ENCODE peak calls at places on chromosomes 6 and 20, in eight cellular contexts. One of them, this sample, is unnamed.

GRCh38 chr6:166511316-166511715 is 75.2 kb downstream of the RAMACL start:
- DNase-seq in sigmoid colon: no peak
- DNase-seq in HFF-Myc: no peak
- DNase-seq in astrocyte of the spinal cord: no peak
- DNase-seq in fibroblast of lung: no peak
- DNase-seq in CD8-positive, alpha-beta T cell: no peak
- DNase-seq in GM23338: no peak
- DNase-seq in fibroblast of the aortic adventitia: no peak
- DNase-seq in this sample: no peak

GRCh38 chr6:75524322-75524972 is 30.8 kb upstream of the FILIP1 start:
- DNase-seq in fibroblast of the aortic adventitia: peak
- DNase-seq in sigmoid colon: no peak
- DNase-seq in GM23338: peak
- DNase-seq in astrocyte of the spinal cord: peak
- DNase-seq in fibroblast of lung: peak
- DNase-seq in CD8-positive, alpha-beta T cell: no peak
- DNase-seq in HFF-Myc: peak
- DNase-seq in this sample: peak

GRCh38 chr6:79984261-79984660 is 20.2 kb upstream of the TTK start:
- DNase-seq in sigmoid colon: no peak
- DNase-seq in GM23338: peak
- DNase-seq in fibroblast of lung: peak
- DNase-seq in fibroblast of the aortic adventitia: peak
- DNase-seq in astrocyte of the spinal cord: peak
- DNase-seq in HFF-Myc: peak
- DNase-seq in CD8-positive, alpha-beta T cell: no peak
- DNase-seq in this sample: peak

GRCh38 chr20:50681359-50682064 is 9.8 kb downstream of the RIPOR3 start:
- DNase-seq in HFF-Myc: no peak
- DNase-seq in fibroblast of the aortic adventitia: no peak
- DNase-seq in fibroblast of lung: no peak
- DNase-seq in sigmoid colon: no peak
- DNase-seq in CD8-positive, alpha-beta T cell: no peak
- DNase-seq in GM23338: no peak
- DNase-seq in astrocyte of the spinal cord: no peak
- DNase-seq in this sample: no peak

GRCh38 chr20:373171-373890 is 7.2 kb upstream of the TRIB3 start:
- DNase-seq in astrocyte of the spinal cord: peak
- DNase-seq in fibroblast of lung: peak
- DNase-seq in HFF-Myc: peak
- DNase-seq in CD8-positive, alpha-beta T cell: no peak
- DNase-seq in GM23338: peak
- DNase-seq in sigmoid colon: no peak
- DNase-seq in fibroblast of the aortic adventitia: peak
- DNase-seq in this sample: peak

GRCh38 chr20:24694727-24695528 is 225.5 kb downstream of the SYNDIG1 start:
- DNase-seq in GM23338: no peak
- DNase-seq in CD8-positive, alpha-beta T cell: peak
- DNase-seq in astrocyte of the spinal cord: no peak
- DNase-seq in fibroblast of lung: no peak
- DNase-seq in HFF-Myc: no peak
- DNase-seq in sigmoid colon: peak
- DNase-seq in fibroblast of the aortic adventitia: no peak
- DNase-seq in this sample: no peak

GRCh38 chr6:42368156-42368555 is 83.6 kb downstream of the TRERF1 start:
- DNase-seq in HFF-Myc: no peak
- DNase-seq in GM23338: no peak
- DNase-seq in fibroblast of lung: no peak
- DNase-seq in sigmoid colon: no peak
- DNase-seq in astrocyte of the spinal cord: no peak
- DNase-seq in fibroblast of the aortic adventitia: no peak
- DNase-seq in CD8-positive, alpha-beta T cell: peak
- DNase-seq in this sample: no peak

GRCh38 chr6:158560787-158561246 is 926 bp downstream of the TMEM181 start:
- DNase-seq in astrocyte of the spinal cord: no peak
- DNase-seq in sigmoid colon: no peak
- DNase-seq in GM23338: peak
- DNase-seq in fibroblast of the aortic adventitia: peak
- DNase-seq in HFF-Myc: no peak
- DNase-seq in CD8-positive, alpha-beta T cell: no peak
- DNase-seq in fibroblast of lung: peak
- DNase-seq in this sample: peak

GRCh38 chr6:167350731-167351655 is 26.1 kb downstream of the TTLL2 start:
- DNase-seq in fibroblast of the aortic adventitia: peak
- DNase-seq in fibroblast of lung: peak
- DNase-seq in HFF-Myc: peak
- DNase-seq in GM23338: peak
- DNase-seq in sigmoid colon: peak
- DNase-seq in CD8-positive, alpha-beta T cell: peak
- DNase-seq in astrocyte of the spinal cord: peak
- DNase-seq in this sample: peak

GRCh38 chr6:108113557-108114519 is 39.3 kb upstream of the OSTM1 start:
- DNase-seq in sigmoid colon: no peak
- DNase-seq in CD8-positive, alpha-beta T cell: no peak
- DNase-seq in HFF-Myc: no peak
- DNase-seq in fibroblast of the aortic adventitia: peak
- DNase-seq in astrocyte of the spinal cord: peak
- DNase-seq in GM23338: peak
- DNase-seq in fibroblast of lung: peak
- DNase-seq in this sample: peak

GRCh38 chr20:55953201-55953600 is 52.1 kb downstream of the CBLN4 start:
- DNase-seq in CD8-positive, alpha-beta T cell: no peak
- DNase-seq in HFF-Myc: no peak
- DNase-seq in sigmoid colon: no peak
- DNase-seq in fibroblast of lung: no peak
- DNase-seq in astrocyte of the spinal cord: no peak
- DNase-seq in fibroblast of the aortic adventitia: no peak
- DNase-seq in GM23338: no peak
- DNase-seq in this sample: peak

GRCh38 chr20:5077761-5078387 is 41.9 kb downstream of the PCNA start:
- DNase-seq in HFF-Myc: no peak
- DNase-seq in GM23338: no peak
- DNase-seq in fibroblast of lung: no peak
- DNase-seq in CD8-positive, alpha-beta T cell: peak
- DNase-seq in fibroblast of the aortic adventitia: peak
- DNase-seq in astrocyte of the spinal cord: no peak
- DNase-seq in sigmoid colon: no peak
- DNase-seq in this sample: no peak

GRCh38 chr6:113630738-113631535 is 226.2 kb upstream of the MARCKS start:
- DNase-seq in astrocyte of the spinal cord: peak
- DNase-seq in fibroblast of lung: peak
- DNase-seq in fibroblast of the aortic adventitia: peak
- DNase-seq in sigmoid colon: no peak
- DNase-seq in GM23338: no peak
- DNase-seq in CD8-positive, alpha-beta T cell: no peak
- DNase-seq in HFF-Myc: no peak
- DNase-seq in this sample: peak

GRCh38 chr6:149913542-149914240 is 9.2 kb downstream of the RAET1G start:
- DNase-seq in astrocyte of the spinal cord: no peak
- DNase-seq in HFF-Myc: no peak
- DNase-seq in fibroblast of the aortic adventitia: no peak
- DNase-seq in CD8-positive, alpha-beta T cell: no peak
- DNase-seq in sigmoid colon: no peak
- DNase-seq in GM23338: no peak
- DNase-seq in fibroblast of lung: no peak
- DNase-seq in this sample: no peak

GRCh38 chr20:32411955-32412706 is 54.0 kb downstream of the ASXL1 start:
- DNase-seq in sigmoid colon: no peak
- DNase-seq in fibroblast of lung: no peak
- DNase-seq in GM23338: no peak
- DNase-seq in HFF-Myc: no peak
- DNase-seq in astrocyte of the spinal cord: no peak
- DNase-seq in CD8-positive, alpha-beta T cell: no peak
- DNase-seq in fibroblast of the aortic adventitia: no peak
- DNase-seq in this sample: no peak

GRCh38 chr20:45306431-45306982 is at the start of gene RBPJL:
- DNase-seq in sigmoid colon: no peak
- DNase-seq in astrocyte of the spinal cord: no peak
- DNase-seq in GM23338: peak
- DNase-seq in fibroblast of lung: no peak
- DNase-seq in HFF-Myc: no peak
- DNase-seq in CD8-positive, alpha-beta T cell: peak
- DNase-seq in fibroblast of the aortic adventitia: no peak
- DNase-seq in this sample: no peak

GRCh38 chr20:2470051-2470431 is 548 bp downstream of the SNRPB start:
- DNase-seq in CD8-positive, alpha-beta T cell: peak
- DNase-seq in sigmoid colon: no peak
- DNase-seq in fibroblast of lung: peak
- DNase-seq in astrocyte of the spinal cord: peak
- DNase-seq in HFF-Myc: no peak
- DNase-seq in GM23338: peak
- DNase-seq in fibroblast of the aortic adventitia: peak
- DNase-seq in this sample: peak

GRCh38 chr6:19824058-19824807 is 12.9 kb upstream of the ID4 start:
- DNase-seq in astrocyte of the spinal cord: no peak
- DNase-seq in fibroblast of lung: no peak
- DNase-seq in CD8-positive, alpha-beta T cell: no peak
- DNase-seq in sigmoid colon: peak
- DNase-seq in HFF-Myc: no peak
- DNase-seq in fibroblast of the aortic adventitia: peak
- DNase-seq in GM23338: no peak
- DNase-seq in this sample: no peak

GRCh38 chr6:38443750-38444149 is 196.0 kb downstream of the BTBD9 start:
- DNase-seq in CD8-positive, alpha-beta T cell: no peak
- DNase-seq in HFF-Myc: no peak
- DNase-seq in sigmoid colon: no peak
- DNase-seq in GM23338: no peak
- DNase-seq in fibroblast of lung: peak
- DNase-seq in fibroblast of the aortic adventitia: no peak
- DNase-seq in astrocyte of the spinal cord: no peak
- DNase-seq in this sample: no peak

GRCh38 chr6:38174315-38174714 is 354.8 kb downstream of the ZFAND3 start:
- DNase-seq in GM23338: no peak
- DNase-seq in CD8-positive, alpha-beta T cell: no peak
- DNase-seq in fibroblast of the aortic adventitia: no peak
- DNase-seq in astrocyte of the spinal cord: no peak
- DNase-seq in HFF-Myc: no peak
- DNase-seq in sigmoid colon: no peak
- DNase-seq in fibroblast of lung: no peak
- DNase-seq in this sample: no peak

GRCh38 chr20:401682-402495 is 6.2 kb upstream of the RBCK1 start:
- DNase-seq in fibroblast of lung: peak
- DNase-seq in fibroblast of the aortic adventitia: peak
- DNase-seq in sigmoid colon: no peak
- DNase-seq in CD8-positive, alpha-beta T cell: no peak
- DNase-seq in astrocyte of the spinal cord: peak
- DNase-seq in HFF-Myc: no peak
- DNase-seq in GM23338: no peak
- DNase-seq in this sample: peak

DNA sequence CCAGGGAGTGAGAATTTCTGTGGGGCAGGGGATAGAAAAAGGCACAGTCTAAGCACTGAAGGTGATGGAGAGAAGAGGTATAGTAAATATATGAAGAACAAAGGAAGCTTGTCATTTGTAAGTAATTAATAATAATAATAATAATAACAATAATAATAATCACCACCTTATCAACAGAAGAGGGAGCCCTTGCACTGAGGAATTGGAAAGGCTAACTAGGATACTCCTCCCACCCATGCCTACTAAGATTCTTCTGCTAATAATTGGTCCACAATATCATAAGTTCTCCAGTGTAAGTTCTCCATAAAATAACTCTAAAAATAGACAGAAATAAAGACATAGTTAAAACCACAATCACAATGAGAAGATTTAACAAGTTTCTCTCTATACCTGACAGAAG is 912 bp upstream of the OR12D3 start:
- DNase-seq in GM23338: peak
- DNase-seq in sigmoid colon: no peak
- DNase-seq in fibroblast of lung: no peak
- DNase-seq in fibroblast of the aortic adventitia: no peak
- DNase-seq in astrocyte of the spinal cord: no peak
- DNase-seq in CD8-positive, alpha-beta T cell: no peak
- DNase-seq in HFF-Myc: no peak
- DNase-seq in this sample: peak
- TF ChIP-seq CTCF in GM23338: peak
- TF ChIP-seq CTCF in sigmoid colon: no peak
- TF ChIP-seq CTCF in fibroblast of lung: no peak
- TF ChIP-seq CTCF in fibroblast of the aortic adventitia: no peak
- TF ChIP-seq CTCF in astrocyte of the spinal cord: no peak
- TF ChIP-seq CTCF in CD8-positive, alpha-beta T cell: no peak
- TF ChIP-seq CTCF in HFF-Myc: no peak
- TF ChIP-seq CTCF in this sample: no peak

DNA sequence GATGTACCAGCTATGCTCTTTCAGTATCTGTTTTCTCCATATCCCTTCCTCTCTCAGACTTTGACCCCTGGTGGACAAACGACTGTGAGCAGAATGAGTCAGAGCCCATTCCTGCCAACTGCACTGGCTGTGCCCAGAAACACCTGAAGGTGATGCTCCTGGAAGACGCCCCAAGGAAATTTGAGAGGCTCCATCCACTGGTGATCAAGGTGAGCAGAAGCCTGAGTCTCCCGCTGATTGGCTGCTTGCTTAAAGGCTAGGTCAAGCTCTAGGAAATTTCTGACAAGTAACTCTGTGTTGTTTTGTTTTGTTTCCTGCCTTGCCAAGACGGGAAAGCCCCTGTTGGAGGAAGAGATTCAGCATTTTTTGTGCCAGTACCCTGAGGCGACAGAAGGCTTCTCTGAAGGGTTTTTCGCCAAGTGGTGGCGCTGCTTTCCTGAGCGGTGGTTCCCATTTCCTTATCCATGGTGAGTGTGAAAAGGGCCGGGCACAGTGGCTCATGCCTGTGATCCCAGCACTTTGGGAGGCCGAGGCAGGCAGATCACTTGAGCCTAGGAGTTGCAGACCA is 28.6 kb downstream of the C6orf89 start:
- DNase-seq in HFF-Myc: no peak
- DNase-seq in GM23338: peak
- DNase-seq in fibroblast of lung: peak
- DNase-seq in sigmoid colon: no peak
- DNase-seq in CD8-positive, alpha-beta T cell: no peak
- DNase-seq in astrocyte of the spinal cord: peak
- DNase-seq in fibroblast of the aortic adventitia: peak
- DNase-seq in this sample: peak
- TF ChIP-seq CTCF in HFF-Myc: peak
- TF ChIP-seq CTCF in GM23338: peak
- TF ChIP-seq CTCF in fibroblast of lung: peak
- TF ChIP-seq CTCF in sigmoid colon: no peak
- TF ChIP-seq CTCF in CD8-positive, alpha-beta T cell: no peak
- TF ChIP-seq CTCF in astrocyte of the spinal cord: peak
- TF ChIP-seq CTCF in fibroblast of the aortic adventitia: peak
- TF ChIP-seq CTCF in this sample: peak

GRCh38 chr6:45419574-45420082 is 41.9 kb upstream of the SUPT3H start:
- DNase-seq in astrocyte of the spinal cord: peak
- DNase-seq in CD8-positive, alpha-beta T cell: peak
- DNase-seq in GM23338: peak
- DNase-seq in fibroblast of the aortic adventitia: no peak
- DNase-seq in fibroblast of lung: peak
- DNase-seq in HFF-Myc: no peak
- DNase-seq in sigmoid colon: peak
- DNase-seq in this sample: peak
- TF ChIP-seq CTCF in astrocyte of the spinal cord: peak
- TF ChIP-seq CTCF in CD8-positive, alpha-beta T cell: peak
- TF ChIP-seq CTCF in GM23338: no peak
- TF ChIP-seq CTCF in fibroblast of the aortic adventitia: no peak
- TF ChIP-seq CTCF in fibroblast of lung: no peak
- TF ChIP-seq CTCF in HFF-Myc: peak
- TF ChIP-seq CTCF in sigmoid colon: no peak
- TF ChIP-seq CTCF in this sample: peak

DNA sequence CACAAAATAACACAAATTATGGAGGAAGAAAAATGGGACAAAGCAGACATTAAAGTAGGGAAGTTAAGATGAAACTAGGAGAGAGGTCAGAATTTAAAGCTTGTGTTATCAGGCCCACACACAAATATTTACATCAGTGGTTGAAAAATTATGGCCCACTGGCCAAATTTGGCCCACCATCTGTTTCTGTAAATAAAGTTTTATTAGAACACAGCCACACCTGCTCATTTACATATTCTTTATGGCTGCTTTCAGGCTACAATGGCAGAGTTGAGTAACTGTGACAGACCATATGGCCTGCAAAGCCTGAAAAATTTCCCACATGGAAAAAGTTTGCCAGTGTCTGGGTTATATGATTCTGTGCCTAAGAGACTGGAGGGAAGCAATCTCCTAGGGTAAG is 49.0 kb downstream of the SLC22A23 start:
- DNase-seq in astrocyte of the spinal cord: no peak
- DNase-seq in HFF-Myc: no peak
- DNase-seq in sigmoid colon: peak
- DNase-seq in fibroblast of the aortic adventitia: no peak
- DNase-seq in CD8-positive, alpha-beta T cell: no peak
- DNase-seq in fibroblast of lung: no peak
- DNase-seq in GM23338: no peak
- DNase-seq in this sample: no peak
- TF ChIP-seq CTCF in astrocyte of the spinal cord: no peak
- TF ChIP-seq CTCF in HFF-Myc: no peak
- TF ChIP-seq CTCF in sigmoid colon: no peak
- TF ChIP-seq CTCF in fibroblast of the aortic adventitia: no peak
- TF ChIP-seq CTCF in CD8-positive, alpha-beta T cell: no peak
- TF ChIP-seq CTCF in fibroblast of lung: no peak
- TF ChIP-seq CTCF in GM23338: no peak
- TF ChIP-seq CTCF in this sample: no peak